ENCODE peak calls at places on chromosomes 4 and X, in six cellular contexts. B is transverse colon, N is ELF-1, R is posterior cingulate gyrus, H is ELR, Q is dorsolateral prefrontal cortex. C is an unnamed sample.

GRCh38 chr4:145178740-145179139 is 1.6 kb downstream of the OTUD4 start:
- DNase-seq in B (no peak), N (no peak), R (no peak), H (peak), Q (no peak), C (peak)

GRCh38 chr4:66169341-66169740 is 499.1 kb upstream of the EPHA5 start:
- DNase-seq in B (no peak), N (no peak), R (no peak), H (peak), Q (no peak), C (no peak)

GRCh38 chr4:187125062-187125461 is 401.4 kb upstream of the FAT1 start:
- DNase-seq in B (no peak), N (no peak), R (no peak), H (no peak), Q (no peak), C (no peak)

GRCh38 chr4:151808120-151808529 is 47.3 kb upstream of the GATB start:
- DNase-seq in B (no peak), N (no peak), R (no peak), H (peak), Q (no peak), C (peak)

GRCh38 chr4:158020175-158020574 is 152.7 kb downstream of the GASK1B start:
- DNase-seq in B (peak), N (no peak), R (no peak), H (peak), Q (no peak), C (no peak)

GRCh38 chr4:31005037-31005436 is 284.9 kb downstream of the PCDH7 start:
- DNase-seq in B (no peak), N (no peak), R (no peak), H (no peak), Q (no peak), C (no peak)

GRCh38 chr4:128915544-128915943 is 106.0 kb downstream of the JADE1 start:
- DNase-seq in B (no peak), N (no peak), R (no peak), H (no peak), Q (no peak), C (no peak)

GRCh38 chr4:73315091-73315490 is 56.5 kb upstream of the ANKRD17 start:
- DNase-seq in B (no peak), N (no peak), R (no peak), H (peak), Q (no peak), C (no peak)

GRCh38 chr4:120049732-120050494 is 16.7 kb downstream of the MAD2L1 start:
- DNase-seq in B (peak), N (peak), R (peak), H (peak), Q (peak), C (peak)

GRCh38 chr4:153483432-153484418 is 17.6 kb downstream of the TMEM131L start:
- DNase-seq in B (no peak), N (no peak), R (no peak), H (peak), Q (no peak), C (no peak)

GRCh38 chrX:104370089-104370488 is 115.4 kb upstream of the ESX1 start:
- DNase-seq in B (no peak), N (peak), R (no peak), H (peak), Q (no peak), C (no peak)

GRCh38 chr4:169795585-169795984 is 37.8 kb upstream of the HPF1 start:
- DNase-seq in B (no peak), N (peak), R (no peak), H (peak), Q (no peak), C (no peak)

C was measured in activated naive CD4-positive, alpha-beta T cell treated with anti-CD3 and anti-CD28 coated beads for 36 hours.